ENCODE peak calls at places on chromosome 6, in seven cellular contexts. L, Q, D, W, J, P and E are unnamed samples.

GRCh38 chr6:36204068-36204753 is 7.7 kb downstream of the BRPF3 start:
- DNase-seq in L (no peak), J (no peak), P (no peak), Q (no peak), D (no peak), W (no peak), E (no peak)

GRCh38 chr6:128557086-128557485 is 36.7 kb upstream of the PTPRK start:
- DNase-seq in P (no peak), J (no peak), Q (no peak), W (no peak), L (peak), D (peak), E (no peak)

GRCh38 chr6:108989700-108990099 is 104.9 kb downstream of the SESN1 start:
- DNase-seq in W (no peak), P (no peak), Q (no peak), J (no peak), D (no peak), L (no peak), E (no peak)

GRCh38 chr6:1771324-1771723 is 161.6 kb downstream of the FOXC1 start:
- DNase-seq in J (no peak), D (no peak), Q (no peak), W (no peak), L (peak), P (no peak), E (no peak)

GRCh38 chr6:16450285-16450684 is 211.9 kb downstream of the GMPR start:
- DNase-seq in W (no peak), J (no peak), D (no peak), Q (peak), P (peak), L (peak), E (no peak)

GRCh38 chr6:49637333-49637698 is 677 bp upstream of the RHAG start:
- DNase-seq in Q (no peak), L (no peak), D (no peak), P (no peak), W (no peak), J (no peak), E (no peak)

GRCh38 chr6:133973109-133973971 is 20.3 kb downstream of the TBPL1 start:
- DNase-seq in J (no peak), P (no peak), D (peak), W (peak), Q (peak), L (peak), E (no peak)

GRCh38 chr6:143535189-143535614 is 23.7 kb upstream of the FUCA2 start:
- DNase-seq in L (no peak), D (no peak), Q (no peak), J (no peak), W (no peak), P (no peak), E (no peak)

GRCh38 chr6:26224940-26225847 is 138.0 kb downstream of the HFE start:
- DNase-seq in P (no peak), L (peak), Q (peak), J (peak), W (peak), D (peak), E (peak)

GRCh38 chr6:9332241-9332640 is 896.9 kb upstream of the SLC35B3 start:
- DNase-seq in Q (no peak), L (no peak), W (peak), J (no peak), P (no peak), D (no peak), E (no peak)

GRCh38 chr6:149719531-149719930 is 1.6 kb upstream of the LATS1 start:
- DNase-seq in D (no peak), W (no peak), Q (no peak), J (no peak), P (no peak), L (no peak), E (no peak)

GRCh38 chr6:69771158-69771906 is 25.5 kb downstream of the LMBRD1 start:
- DNase-seq in Q (no peak), P (no peak), D (peak), J (no peak), L (no peak), W (no peak), E (no peak)

GRCh38 chr6:89966913-89967312 is 72.6 kb downstream of the GJA10 start:
- DNase-seq in D (no peak), J (no peak), W (no peak), P (no peak), L (no peak), Q (no peak), E (no peak)

GRCh38 chr6:8982659-8983058 is 547.3 kb upstream of the SLC35B3 start:
- DNase-seq in J (no peak), Q (no peak), W (no peak), D (no peak), P (no peak), L (no peak), E (no peak)

GRCh38 chr6:162245831-162246230 is 481.7 kb downstream of the PRKN start:
- DNase-seq in J (no peak), L (no peak), W (no peak), D (no peak), P (no peak), Q (no peak), E (no peak)

GRCh38 chr6:147689398-147689797 is 180.9 kb downstream of the SAMD5 start:
- DNase-seq in D (no peak), J (no peak), Q (no peak), L (peak), P (no peak), W (no peak), E (no peak)

GRCh38 chr6:69894578-69895347 is 28.4 kb downstream of the COL19A1 start:
- DNase-seq in Q (peak), D (peak), P (no peak), W (no peak), L (peak), J (no peak), E (no peak)

GRCh38 chr6:42007753-42008528 is 42.4 kb upstream of the TAF8 start:
- DNase-seq in J (no peak), P (no peak), W (no peak), Q (no peak), D (no peak), L (no peak), E (no peak)

GRCh38 chr6:72522735-72523141 is 99.1 kb upstream of the KCNQ5 start:
- DNase-seq in D (peak), Q (no peak), J (peak), P (peak), L (no peak), W (no peak), E (peak)

GRCh38 chr6:34225551-34225950 is 11.1 kb upstream of the HMGA1 start:
- DNase-seq in D (no peak), L (no peak), P (no peak), Q (no peak), J (no peak), W (no peak), E (no peak)
- H2BK5ac ChIP-seq in D (no peak), L (no peak), P (no peak), Q (no peak), J (peak), W (no peak), E (no peak)

GRCh38 chr6:37222992-37223391 is 34.6 kb upstream of the TBC1D22B start:
- DNase-seq in W (no peak), J (no peak), D (no peak), L (no peak), P (no peak), Q (no peak), E (no peak)
- H3K27ac ChIP-seq in W (no peak), J (no peak), D (no peak), L (no peak), P (no peak), Q (peak), E (no peak)

GRCh38 chr6:130307752-130308361 is 58.0 kb upstream of the TMEM200A start:
- DNase-seq in Q (peak), L (peak), P (no peak), J (no peak), D (no peak), W (no peak), E (no peak)
- H2BK120ac ChIP-seq in Q (no peak), L (no peak), P (no peak), J (no peak), D (no peak), W (no peak), E (no peak)

GRCh38 chr6:142421285-142422202 is 119.7 kb downstream of the ADGRG6 start:
- DNase-seq in W (no peak), L (peak), D (no peak), P (no peak), J (no peak), Q (no peak), E (no peak)
- H2BK5ac ChIP-seq in W (no peak), L (peak), D (no peak), P (no peak), J (no peak), Q (no peak), E (no peak)

DNA sequence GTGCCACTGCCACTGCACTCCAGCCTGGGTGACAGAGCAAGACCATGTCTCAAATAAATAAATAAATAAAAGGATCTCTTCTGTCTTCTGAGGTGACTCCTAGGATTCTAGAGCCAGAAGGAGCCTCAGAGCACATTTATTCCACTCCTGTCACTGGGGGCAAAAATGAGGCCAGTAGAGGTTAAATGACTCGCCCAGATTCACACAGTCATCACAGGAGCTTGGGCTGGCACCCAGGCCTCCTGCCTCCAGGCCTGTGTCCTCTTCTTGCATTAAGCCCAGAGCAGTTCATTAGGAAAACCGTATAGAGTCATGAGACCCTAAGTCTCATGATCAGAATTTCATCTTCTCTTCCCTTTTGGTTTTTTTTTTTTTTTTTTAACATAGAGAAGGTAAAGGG is 243.3 kb downstream of the NRN1 start:
- DNase-seq in L (peak), Q (peak), P (no peak), D (no peak), J (no peak), W (no peak), E (no peak)
- H3K27ac ChIP-seq in L (no peak), Q (no peak), P (no peak), D (no peak), J (no peak), W (no peak), E (no peak)

GRCh38 chr6:404685-405423 is 13.3 kb downstream of the IRF4 start:
- DNase-seq in D (no peak), J (no peak), P (no peak), W (no peak), L (no peak), Q (no peak), E (no peak)
- H2BK120ac ChIP-seq in D (no peak), J (no peak), P (no peak), W (no peak), L (no peak), Q (no peak), E (no peak)

GRCh38 chr6:67593247-67593646 is 1041.8 kb upstream of the ADGRB3 start:
- DNase-seq in Q (no peak), W (no peak), L (no peak), D (no peak), J (no peak), P (no peak), E (no peak)
- H2BK5ac ChIP-seq in Q (no peak), W (no peak), L (no peak), D (no peak), J (no peak), P (no peak), E (no peak)

GRCh38 chr6:46736913-46737312 is 1.7 kb upstream of the PLA2G7 start:
- DNase-seq in D (no peak), Q (no peak), J (no peak), W (no peak), L (no peak), P (no peak), E (no peak)
- H3K27ac ChIP-seq in D (no peak), Q (no peak), J (no peak), W (no peak), L (no peak), P (no peak), E (no peak)

GRCh38 chr6:104281370-104281769 is 578.3 kb downstream of the HACE1 start:
- DNase-seq in D (peak), J (peak), W (no peak), Q (no peak), P (no peak), L (no peak), E (peak)

GRCh38 chr6:104284872-104285271 is 574.8 kb downstream of the HACE1 start:
- DNase-seq in L (no peak), W (no peak), P (no peak), D (no peak), Q (no peak), J (no peak), E (no peak)

DNA sequence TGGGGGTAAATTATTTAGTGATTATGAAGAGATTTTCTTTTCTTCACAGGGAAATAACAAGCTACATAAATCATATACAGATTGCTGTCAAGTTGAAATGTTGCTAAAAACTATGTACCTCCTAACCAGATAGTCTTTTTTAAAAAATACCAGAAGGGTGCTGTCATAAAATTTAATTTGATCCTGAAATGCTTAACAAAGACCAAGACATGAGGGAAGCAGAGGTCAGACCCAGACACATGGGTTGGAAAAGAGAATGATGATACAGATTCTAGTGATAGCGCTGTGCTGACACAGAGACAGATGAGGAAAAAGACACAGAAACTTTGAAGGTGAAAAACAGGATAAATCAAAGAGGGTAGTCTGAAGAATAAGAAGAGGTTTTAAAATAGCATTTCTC is 573.1 kb downstream of the HACE1 start:
- DNase-seq in J (no peak), L (no peak), Q (no peak), W (no peak), P (no peak), D (no peak), E (no peak)
- H2BK120ac ChIP-seq in J (no peak), L (no peak), Q (no peak), W (no peak), P (no peak), D (no peak), E (no peak)

GRCh38 chr6:3911614-3912336 is 62.6 kb downstream of the FAM50B start:
- DNase-seq in J (peak), P (no peak), L (peak), D (peak), W (no peak), Q (peak), E (peak)

GRCh38 chr6:3913958-3914337 is 64.8 kb downstream of the FAM50B start:
- DNase-seq in L (peak), Q (peak), J (peak), W (no peak), D (no peak), P (no peak), E (no peak)

GRCh38 chr6:3915076-3915791 is 66.1 kb downstream of the FAM50B start:
- DNase-seq in D (no peak), P (no peak), J (peak), Q (no peak), L (no peak), W (no peak), E (no peak)

GRCh38 chr6:3912366-3913076 is 63.3 kb downstream of the FAM50B start:
- DNase-seq in L (peak), D (no peak), P (no peak), Q (no peak), J (peak), W (no peak), E (no peak)

DNA sequence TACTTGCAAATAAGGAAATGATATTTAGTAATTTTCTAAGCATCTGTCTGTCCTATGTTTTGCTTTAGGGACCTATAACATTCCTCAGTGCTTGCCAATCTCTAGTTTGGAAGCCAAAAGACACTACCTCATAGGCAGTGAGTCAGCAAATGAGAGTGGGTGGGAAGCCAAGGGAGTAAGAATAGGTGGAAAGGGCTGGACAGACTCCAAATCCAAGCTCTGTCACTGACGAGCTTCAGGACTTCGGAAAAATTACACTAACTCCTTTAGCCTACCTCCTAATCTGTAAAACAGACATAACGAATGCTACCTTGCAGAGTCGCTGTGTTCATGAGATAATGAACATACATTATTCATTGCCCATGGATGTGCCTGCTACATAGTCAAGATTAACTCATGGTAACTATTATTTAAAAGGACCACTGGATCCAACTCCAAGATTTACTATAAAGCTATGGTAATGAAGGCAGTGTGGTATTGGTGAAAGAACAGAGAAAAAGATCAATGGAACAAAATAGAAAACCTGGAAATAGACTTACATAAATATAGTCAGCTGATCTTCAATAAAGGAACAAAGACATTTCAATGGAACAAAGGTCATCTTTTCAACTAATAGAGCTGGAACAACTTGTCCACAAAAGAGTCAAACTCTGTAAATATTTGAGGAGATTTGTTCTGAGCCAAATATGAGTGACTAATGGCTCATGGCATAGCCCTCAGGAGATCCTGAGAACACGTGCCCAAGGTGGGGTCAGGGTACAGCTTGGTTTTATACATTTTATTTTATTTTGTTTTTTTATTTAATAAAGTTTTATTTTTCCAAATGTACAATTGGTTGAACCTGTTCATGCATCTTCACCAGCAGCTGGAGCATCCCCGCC is 64.1 kb downstream of the FAM50B start:
- DNase-seq in W (no peak), D (peak), Q (peak), P (no peak), J (peak), L (peak), E (no peak)
- H2BK5ac ChIP-seq in W (no peak), D (no peak), Q (no peak), P (no peak), J (no peak), L (peak), E (no peak)